ENCODE peak calls at places on chromosomes 2 and 18, in ten cellular contexts. O is GM23338; Q is RPMI8226; U is H7; B is Kasumi-1; R is H54; W is stimulated activated CD8-positive, alpha-beta memory T cell treated with anti-CD3 and anti-CD28 coated beads, Interleukin-4, amount 100 ng/mL, for 4 hours; F is OCI-LY7; J is activated CD8-positive, alpha-beta memory T cell treated with anti-CD3 and anti-CD28 coated beads, Interleukin-2, amount 50 U/mL, for 48 hours; M is Calu3. L is an unnamed sample.

GRCh38 chr2:7437716-7438648 is 520.8 kb downstream of the RNF144A start:
- DNase-seq in W (no peak), Q (no peak), R (no peak), U (no peak), O (no peak), J (no peak), F (no peak), B (no peak), M (no peak), L (no peak)

GRCh38 chr2:159574246-159574645 is 42.1 kb downstream of the BAZ2B start:
- DNase-seq in U (no peak), M (no peak), F (no peak), W (no peak), J (no peak), O (no peak), Q (no peak), R (no peak), B (peak), L (no peak)

GRCh38 chr2:230343747-230344146 is 16.8 kb downstream of the SP140L start:
- DNase-seq in Q (no peak), W (no peak), O (no peak), U (no peak), R (no peak), M (no peak), F (no peak), J (no peak), B (no peak), L (no peak)

GRCh38 chr18:57267368-57267767 is 85.0 kb upstream of the ST8SIA3 start:
- DNase-seq in F (no peak), W (no peak), B (no peak), U (no peak), R (no peak), M (peak), J (no peak), O (no peak), Q (no peak), L (peak)

GRCh38 chr2:53969285-53970094 is 1.3 kb downstream of the PSME4 start:
- DNase-seq in W (no peak), B (peak), J (no peak), O (no peak), U (no peak), Q (peak), R (peak), M (peak), F (peak), L (peak)

GRCh38 chr18:7568426-7568825 is 1.3 kb downstream of the PTPRM start:
- DNase-seq in F (no peak), W (no peak), J (no peak), B (no peak), M (peak), R (no peak), Q (no peak), U (peak), O (peak), L (no peak)

GRCh38 chr18:8293184-8293583 is 316.1 kb upstream of the RAB12 start:
- DNase-seq in R (no peak), F (no peak), M (no peak), J (no peak), W (no peak), O (no peak), Q (no peak), U (no peak), B (no peak), L (no peak)

GRCh38 chr2:234722176-234722575 is 225.3 kb upstream of the ARL4C start:
- DNase-seq in U (no peak), J (no peak), W (no peak), Q (no peak), F (no peak), B (no peak), R (no peak), O (no peak), M (no peak), L (no peak)

GRCh38 chr18:25494888-25495287 is 142.9 kb upstream of the ZNF521 start:
- DNase-seq in O (no peak), J (no peak), M (no peak), F (no peak), U (no peak), W (no peak), Q (no peak), B (no peak), R (no peak), L (no peak)

GRCh38 chr2:220891405-220891804 is 680.7 kb downstream of the EPHA4 start:
- DNase-seq in Q (no peak), F (no peak), U (peak), B (no peak), O (peak), M (no peak), W (no peak), J (no peak), R (peak), L (peak)

GRCh38 chr2:184534986-184535385 is 63.3 kb upstream of the ZNF804A start:
- DNase-seq in B (no peak), U (no peak), W (no peak), M (no peak), F (no peak), O (peak), J (no peak), R (no peak), Q (no peak), L (no peak)

GRCh38 chr2:46737577-46737976 is 178.0 kb downstream of the MCFD2 start:
- DNase-seq in J (no peak), R (no peak), B (no peak), O (no peak), M (peak), F (no peak), U (no peak), W (no peak), Q (no peak), L (peak)

GRCh38 chr2:72926368-72926767 is 9.0 kb downstream of the EMX1 start:
- DNase-seq in M (no peak), B (no peak), U (peak), O (no peak), F (no peak), R (no peak), Q (no peak), W (no peak), J (peak), L (no peak)

GRCh38 chr2:65320042-65320711 is 92.5 kb downstream of the ACTR2 start:
- DNase-seq in W (no peak), R (peak), B (no peak), M (peak), J (peak), U (peak), Q (no peak), F (peak), O (peak), L (peak)

GRCh38 chr2:69645026-69645425 is 1.5 kb upstream of the AAK1 start:
- DNase-seq in Q (peak), F (peak), J (no peak), U (no peak), R (no peak), W (no peak), M (no peak), B (no peak), O (peak), L (peak)

GRCh38 chr2:29878898-29879297 is 42.5 kb downstream of the ALK start:
- DNase-seq in Q (no peak), U (no peak), R (no peak), J (no peak), O (no peak), W (no peak), F (no peak), M (peak), B (no peak), L (peak)

GRCh38 chr2:113257511-113258264 is 21.0 kb downstream of the PAX8 start:
- DNase-seq in O (no peak), W (no peak), B (peak), Q (no peak), M (no peak), F (no peak), J (no peak), U (no peak), R (no peak), L (no peak)

GRCh38 chr2:169822036-169822435 is 2.7 kb downstream of the METTL5 start:
- DNase-seq in M (no peak), O (no peak), J (no peak), Q (no peak), F (no peak), U (no peak), B (no peak), R (no peak), W (no peak), L (no peak)

GRCh38 chr2:12716250-12717190 is at the start of gene TRIB2:
- DNase-seq in J (peak), O (peak), R (peak), Q (peak), U (peak), F (peak), M (peak), W (peak), B (peak), L (peak)

GRCh38 chr2:105595536-105595935 is 149.2 kb upstream of the NCK2 start:
- DNase-seq in Q (no peak), O (no peak), B (no peak), M (peak), W (no peak), U (no peak), J (no peak), F (no peak), R (no peak), L (peak)

GRCh38 chr2:28327596-28327962 is 65.1 kb upstream of the FOSL2 start:
- DNase-seq in J (peak), W (no peak), B (no peak), F (no peak), R (no peak), O (no peak), M (no peak), Q (no peak), U (peak), L (no peak)

GRCh38 chr18:48676756-48677368 is 138.0 kb downstream of the CTIF start:
- DNase-seq in M (peak), R (peak), F (peak), O (peak), U (peak), Q (peak), J (peak), W (peak), B (no peak), L (peak)

GRCh38 chr2:71423817-71424420 is 29.4 kb upstream of the DYSF start:
- DNase-seq in Q (no peak), B (no peak), M (no peak), F (no peak), J (no peak), U (no peak), W (no peak), R (no peak), O (no peak), L (no peak)

GRCh38 chr2:150485114-150485870 is 2.2 kb downstream of the RND3 start:
- DNase-seq in F (no peak), U (peak), Q (peak), O (peak), B (no peak), J (peak), M (peak), R (no peak), W (no peak), L (peak)

GRCh38 chr2:166960702-166961101 is 72.4 kb downstream of the XIRP2 start:
- DNase-seq in F (no peak), R (no peak), M (no peak), Q (no peak), B (no peak), W (no peak), U (no peak), O (no peak), J (no peak), L (no peak)

GRCh38 chr2:39326644-39327043 is 82.9 kb upstream of the CDKL4 start:
- DNase-seq in R (no peak), O (peak), M (no peak), J (no peak), B (no peak), U (no peak), W (no peak), Q (no peak), F (no peak), L (no peak)

GRCh38 chr18:76658627-76659026 is 163.6 kb upstream of the ZNF516 start:
- DNase-seq in W (no peak), Q (peak), B (peak), J (peak), U (peak), R (no peak), M (no peak), F (peak), O (peak), L (no peak)

GRCh38 chr18:44939037-44939665 is 258.5 kb downstream of the SETBP1 start:
- DNase-seq in J (no peak), W (no peak), O (no peak), M (no peak), R (no peak), B (no peak), Q (no peak), U (no peak), F (no peak), L (no peak)

GRCh38 chr2:195956725-195957124 is 111.9 kb downstream of the DNAH7 start:
- DNase-seq in B (no peak), U (no peak), O (no peak), R (no peak), Q (no peak), F (no peak), W (no peak), J (no peak), M (no peak), L (no peak)

GRCh38 chr18:26497881-26498280 is 50.5 kb downstream of the KCTD1 start:
- DNase-seq in J (no peak), M (no peak), R (no peak), B (no peak), W (no peak), O (no peak), Q (no peak), F (no peak), U (no peak), L (no peak)

GRCh38 chr2:238362611-238363010 is 42.3 kb downstream of the TRAF3IP1 start:
- DNase-seq in M (no peak), B (no peak), F (no peak), O (no peak), Q (no peak), U (no peak), J (no peak), W (no peak), R (no peak), L (no peak)

GRCh38 chr2:38620282-38620977 is 17.7 kb upstream of the HNRNPLL start:
- DNase-seq in R (no peak), F (no peak), B (no peak), M (no peak), W (no peak), O (no peak), U (no peak), Q (no peak), J (no peak), L (no peak)

GRCh38 chr2:127157651-127158460 is 50.9 kb upstream of the BIN1 start:
- DNase-seq in J (no peak), U (peak), Q (no peak), M (no peak), O (peak), W (no peak), R (no peak), F (peak), B (no peak), L (no peak)

GRCh38 chr2:174442546-174443510 is 44.0 kb downstream of the GPR155 start:
- DNase-seq in R (peak), B (no peak), F (peak), J (no peak), M (peak), O (peak), Q (no peak), W (no peak), U (no peak), L (peak)

GRCh38 chr18:2529154-2529553 is 42.2 kb downstream of the METTL4 start:
- DNase-seq in B (no peak), O (peak), J (no peak), R (no peak), Q (no peak), W (no peak), F (no peak), U (peak), M (peak), L (no peak)

GRCh38 chr2:159123786-159124185 is 155.3 kb downstream of the TANC1 start:
- DNase-seq in O (no peak), U (no peak), F (no peak), W (no peak), M (no peak), B (no peak), J (no peak), Q (no peak), R (no peak), L (no peak)

GRCh38 chr2:80167284-80167808 is 137.2 kb downstream of the LRRTM1 start:
- DNase-seq in J (no peak), Q (no peak), W (no peak), B (no peak), M (no peak), F (no peak), U (no peak), O (no peak), R (no peak), L (no peak)

GRCh38 chr2:8653485-8653884 is 28.4 kb upstream of the ID2 start:
- DNase-seq in F (peak), W (no peak), M (no peak), U (no peak), B (no peak), Q (no peak), J (no peak), O (no peak), R (no peak), L (peak)